ENCODE peak calls at places on chromosome X, in five cellular contexts. R is heart right ventricle, F is fibroblast of mammary gland, Q is Panc1, E is fibroblast of the aortic adventitia. T is an unnamed sample.

GRCh38 chrX:9911479-9911878 is 55.7 kb upstream of the CLDN34 start:
- DNase-seq in R (no peak), F (no peak), Q (no peak), E (no peak), T (peak; percentile 51)

GRCh38 chrX:2696698-2697215 is 5.7 kb downstream of the CD99 start:
- DNase-seq in R (no peak), F (peak; percentile 95), Q (no peak), E (peak; percentile 86), T (peak; percentile 73)

GRCh38 chrX:101485212-101486064 is at the start of gene ARMCX4:
- DNase-seq in R (peak; percentile 19), F (peak; percentile 56), Q (no peak), E (peak; percentile 39), T (peak; percentile 68)

GRCh38 chrX:153966283-153966688 is 5.3 kb downstream of the HCFC1 start:
- DNase-seq in R (no peak), F (peak; percentile 43), Q (no peak), E (peak; percentile 25), T (no peak)

GRCh38 chrX:7086384-7086783 is 61.1 kb upstream of the STS start:
- DNase-seq in R (no peak), F (no peak), Q (no peak), E (no peak), T (peak; percentile 14)

GRCh38 chrX:42143866-42144592 is 220.7 kb upstream of the CASK start:
- DNase-seq in R (no peak), F (no peak), Q (no peak), E (no peak), T (no peak)

GRCh38 chrX:10231461-10231860 is 74.7 kb downstream of the CLCN4 start:
- DNase-seq in R (no peak), F (no peak), Q (no peak), E (no peak), T (no peak)

GRCh38 chrX:151177141-151178027 is 1.0 kb downstream of the GPR50 start:
- DNase-seq in R (no peak), F (no peak), Q (no peak), E (no peak), T (no peak)

GRCh38 chrX:2320580-2321327 is 180.0 kb downstream of the DHRSX start:
- DNase-seq in R (peak; percentile 48), F (peak; percentile 47), Q (no peak), E (peak; percentile 58), T (peak; percentile 97)

GRCh38 chrX:155544886-155545285 is 67.9 kb downstream of the TMLHE start:
- DNase-seq in R (no peak), F (peak; percentile 1), Q (no peak), E (peak; percentile 76), T (no peak)

GRCh38 chrX:129523076-129524055 is at the start of gene SMARCA1:
- DNase-seq in R (peak; percentile 56), F (peak; percentile 44), Q (no peak), E (peak; percentile 63), T (peak; percentile 81)

GRCh38 chrX:55119712-55120111 is 30.9 kb downstream of the PAGE2 start:
- DNase-seq in R (no peak), F (no peak), Q (no peak), E (peak; percentile 40), T (peak; percentile 52)

DNA sequence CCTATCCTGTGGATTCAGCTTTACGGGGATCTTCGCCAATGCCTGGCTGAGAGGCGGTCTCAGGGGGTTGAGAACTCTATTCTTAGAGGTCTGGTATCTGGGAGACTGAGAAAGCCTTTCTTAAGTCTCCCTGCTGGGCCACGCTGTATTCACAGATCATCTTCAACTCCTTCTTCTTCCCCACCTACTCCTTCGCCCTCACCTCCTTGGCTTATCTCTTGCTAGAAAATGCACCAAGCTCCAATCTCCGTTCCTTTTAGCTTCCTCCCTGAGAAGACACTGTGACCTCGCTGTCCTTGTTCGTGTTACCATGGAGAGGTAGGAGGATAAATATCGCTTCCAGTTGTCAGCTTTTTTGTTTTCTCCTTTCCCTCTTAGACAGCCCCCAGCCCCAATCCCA is 450 bp upstream of the KLF8 start:
- DNase-seq in R (peak; percentile 8), F (no peak), Q (no peak), E (no peak), T (no peak)
- H3K4me3 ChIP-seq in R (peak overlapping the region; percentile 58), F (no peak overlapping the region), Q (no peak overlapping the region), E (no peak overlapping the region), T (peak overlapping the region; percentile 18)

GRCh38 chrX:53242310-53242709 is 17.3 kb upstream of the KDM5C start:
- DNase-seq in R (no peak), F (no peak), Q (no peak), E (no peak), T (no peak)

GRCh38 chrX:53239474-53239873 is 14.5 kb upstream of the KDM5C start:
- DNase-seq in R (no peak), F (peak; percentile 40), Q (no peak), E (no peak), T (no peak)

GRCh38 chrX:53237056-53237455 is 12.0 kb upstream of the KDM5C start:
- DNase-seq in R (no peak), F (no peak), Q (no peak), E (no peak), T (no peak)

GRCh38 chrX:53244610-53245009 is 19.6 kb upstream of the KDM5C start:
- DNase-seq in R (no peak), F (no peak), Q (no peak), E (no peak), T (no peak)

GRCh38 chrX:53241558-53241957 is 16.6 kb upstream of the KDM5C start:
- DNase-seq in R (no peak), F (no peak), Q (no peak), E (no peak), T (no peak)
- TF ChIP-seq CTCF in R (no peak), F (no peak), Q (no peak), E (no peak), T (no peak)

GRCh38 chrX:11756354-11757318 is 1.4 kb upstream of the MSL3 start:
- DNase-seq in R (no peak), F (peak; percentile 52), Q (no peak), E (peak; percentile 54), T (no peak)
- H3K4me3 ChIP-seq in R (peak overlapping the region; percentile 76), F (peak overlapping the region; percentile 37), Q (no peak overlapping the region), E (no peak overlapping the region), T (no peak overlapping the region)

DNA sequence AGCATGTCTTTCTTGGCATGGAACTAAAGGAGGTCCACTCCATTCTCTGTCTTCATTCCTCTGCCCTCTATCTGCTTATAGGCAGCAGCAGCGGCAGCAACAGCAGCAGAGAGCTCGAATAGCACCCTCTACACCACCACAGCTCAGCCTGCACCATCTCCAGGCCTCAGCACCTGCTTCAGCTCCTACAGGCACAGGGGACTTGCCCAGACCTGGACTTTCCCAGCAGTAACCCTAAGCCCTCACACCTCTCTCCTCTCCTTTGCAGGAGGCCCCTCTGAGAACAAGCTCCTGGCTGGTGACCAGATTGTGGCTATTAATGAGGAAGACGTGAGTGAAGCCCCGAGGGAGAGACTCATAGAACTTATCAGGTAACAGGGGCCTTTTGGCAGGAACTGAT is 80.7 kb downstream of the FRMPD3 start:
- DNase-seq in R (no peak), F (no peak), Q (no peak), E (no peak), T (no peak)
- TF ChIP-seq CTCF in R (no peak), F (no peak), Q (no peak), E (no peak), T (no peak)

GRCh38 chrX:135982860-135983259 is 2.4 kb upstream of the SLC9A6 start:
- DNase-seq in R (no peak), F (peak; percentile 16), Q (no peak), E (no peak), T (no peak)

GRCh38 chrX:135981662-135982061 is 3.6 kb upstream of the SLC9A6 start:
- DNase-seq in R (no peak), F (no peak), Q (no peak), E (no peak), T (peak; percentile 23)

GRCh38 chrX:135985123-135985973 is at the start of gene SLC9A6:
- DNase-seq in R (peak; percentile 69), F (peak; percentile 31), Q (no peak), E (peak; percentile 23), T (peak; percentile 44)

GRCh38 chrX:135985974-135986312 is 708 bp downstream of the SLC9A6 start:
- DNase-seq in R (no peak), F (no peak), Q (no peak), E (no peak), T (no peak)

DNA sequence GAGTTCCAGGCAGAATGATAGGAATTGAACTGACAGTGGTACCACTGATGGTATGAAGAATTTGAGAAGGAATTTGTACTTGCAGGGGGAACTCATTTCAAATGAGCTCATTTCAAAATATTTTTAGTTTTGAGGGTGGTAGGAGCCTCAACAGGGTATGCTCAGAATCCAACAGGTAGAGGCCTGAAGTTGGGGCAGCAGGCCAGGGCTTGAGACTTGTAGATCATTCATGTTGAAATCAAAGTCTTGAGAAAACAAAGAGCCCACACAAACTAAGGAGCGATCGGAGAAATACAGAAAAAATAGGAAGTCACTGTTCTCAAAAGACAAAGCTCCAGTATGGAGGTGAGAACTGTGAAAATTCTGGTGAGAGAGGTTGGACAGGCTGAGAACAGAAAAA is 1.0 kb upstream of the SLC9A6 start:
- DNase-seq in R (no peak), F (no peak), Q (no peak), E (no peak), T (no peak)
- H3K4me3 ChIP-seq in R (peak overlapping the region; percentile 80), F (peak overlapping the region; percentile 59), Q (no peak overlapping the region), E (no peak overlapping the region), T (no peak overlapping the region)

DNA sequence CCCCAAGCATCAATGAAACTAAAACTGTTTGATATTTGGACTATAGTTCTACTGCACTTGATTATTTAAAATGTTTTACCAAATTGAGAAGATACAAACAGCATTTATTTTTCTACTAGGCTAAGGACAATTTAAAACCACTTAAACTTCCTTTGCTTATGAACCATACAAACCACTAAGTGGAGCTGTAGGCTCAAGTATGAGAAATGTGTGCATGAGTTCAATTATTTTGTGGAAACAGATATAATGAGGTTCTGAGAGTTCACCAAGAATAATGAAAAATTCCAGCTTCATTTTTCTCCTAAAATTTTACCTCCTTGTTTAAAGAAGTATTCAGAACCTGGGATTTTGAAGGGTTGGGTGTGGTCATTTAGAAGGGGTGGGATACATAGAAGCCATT is 63.1 kb downstream of the SERPINA7 start:
- DNase-seq in R (no peak), F (peak; percentile 14), Q (no peak), E (peak; percentile 0), T (peak; percentile 6)
- TF ChIP-seq CTCF in R (peak; percentile 45), F (peak; percentile 14), Q (peak; percentile 11), E (no peak), T (no peak)

DNA sequence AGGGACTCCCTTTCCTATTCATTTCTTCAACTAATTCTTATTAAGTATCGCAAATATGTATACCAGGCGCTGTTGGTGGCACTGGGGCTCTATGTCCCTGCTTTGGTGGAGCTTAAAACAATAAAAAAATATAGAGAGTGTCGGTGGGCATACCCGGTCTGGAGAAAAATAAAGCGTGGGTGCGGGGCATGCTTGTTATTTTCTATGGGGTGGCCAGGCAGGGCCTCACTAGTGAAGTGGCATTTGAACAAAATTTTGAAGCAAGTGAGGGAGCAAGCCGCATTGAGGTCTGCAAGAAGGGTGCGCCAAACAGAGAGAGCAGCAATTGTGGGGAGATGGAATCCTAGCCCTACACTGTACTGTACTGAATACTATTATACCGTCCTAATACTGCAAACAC is 565 bp upstream of the IDS start:
- DNase-seq in R (no peak), F (no peak), Q (no peak), E (no peak), T (no peak)
- H3K4me3 ChIP-seq in R (peak overlapping the region; percentile 75), F (no peak overlapping the region), Q (peak overlapping the region; percentile 61), E (no peak overlapping the region), T (no peak overlapping the region)

T was measured in fibroblast of villous mesenchyme.